ENCODE peak calls at places on chromosomes 12 and 14, in five cellular contexts. V is heart left ventricle, S is tibial nerve, W is hepatocyte, K is foreskin keratinocyte. R is an unnamed sample. For H3K4me1, the result is how much of the 10 kb centered on the place peaks cover.

GRCh38 chr14:86892167-86892956 is 1100.6 kb downstream of the GALC start:
- DNase-seq in V (no peak), S (no peak), W (no peak), K (no peak), R (no peak)

GRCh38 chr12:131049569-131050339 is 96.0 kb downstream of the ADGRD1 start:
- DNase-seq in V (no peak), S (no peak), W (no peak), K (no peak), R (no peak)

GRCh38 chr14:64114166-64114565 is 180.0 kb downstream of the ESR2 start:
- DNase-seq in V (no peak), S (no peak), W (peak), K (no peak), R (peak)

GRCh38 chr14:33120966-33121365 is 182.3 kb downstream of the NPAS3 start:
- DNase-seq in V (no peak), S (no peak), W (no peak), K (peak), R (no peak)

GRCh38 chr14:76050797-76051392 is 65.3 kb downstream of the IFT43 start:
- DNase-seq in V (no peak), S (peak), W (peak), K (peak), R (peak)

GRCh38 chr12:68331500-68331868 is 678 bp downstream of the MDM1 start:
- DNase-seq in V (no peak), S (no peak), W (peak), K (no peak), R (no peak)

GRCh38 chr12:47238665-47239064 is 158.9 kb upstream of the AMIGO2 start:
- DNase-seq in V (no peak), S (no peak), W (no peak), K (no peak), R (no peak)

GRCh38 chr14:50763386-50764007 is 67.5 kb downstream of the NIN start:
- DNase-seq in V (no peak), S (no peak), W (no peak), K (no peak), R (no peak)

GRCh38 chr12:26396402-26396801 is 201.0 kb downstream of the SSPN start:
- DNase-seq in V (no peak), S (no peak), W (no peak), K (no peak), R (no peak)

GRCh38 chr14:104388631-104389325 is 190.8 kb upstream of the C14orf180 start:
- DNase-seq in V (no peak), S (no peak), W (no peak), K (no peak), R (no peak)

DNA sequence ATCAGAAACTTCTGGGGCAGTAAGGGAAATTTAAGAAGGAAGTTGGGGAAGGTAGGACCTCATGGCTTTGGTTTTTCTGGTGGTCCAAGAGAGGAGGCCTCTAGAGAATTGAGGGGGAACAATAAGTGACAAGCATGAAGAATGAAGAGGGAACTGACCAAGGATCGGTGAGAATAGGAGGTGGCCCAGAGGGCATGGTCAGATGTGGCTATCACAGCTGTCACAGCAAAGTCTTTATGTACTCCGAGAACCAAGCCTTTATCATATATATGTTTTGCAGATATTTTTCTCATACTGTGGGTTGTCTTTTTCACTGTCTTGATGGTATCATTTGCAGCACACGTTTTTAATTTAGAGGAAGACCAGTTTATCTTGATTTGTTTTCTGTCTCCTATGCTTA is 64.3 kb downstream of the PPP2R5C start:
- DNase-seq in V (no peak), S (no peak), W (no peak), K (no peak), R (no peak)
- H3K27ac ChIP-seq in V (no peak), S (peak), W (no peak), K (no peak), R (no peak)

GRCh38 chr12:104351023-104351983 is 47.8 kb downstream of the EID3 start:
- DNase-seq in V (no peak), S (no peak), W (no peak), K (no peak), R (no peak)

GRCh38 chr12:104348994-104349494 is 45.5 kb downstream of the EID3 start:
- DNase-seq in V (no peak), S (no peak), W (no peak), K (no peak), R (no peak)

GRCh38 chr12:104350211-104350908 is 46.8 kb downstream of the EID3 start:
- DNase-seq in V (no peak), S (no peak), W (no peak), K (no peak), R (no peak)

GRCh38 chr12:104347374-104348075 is 44.0 kb downstream of the EID3 start:
- DNase-seq in V (no peak), S (no peak), W (no peak), K (peak), R (no peak)

GRCh38 chr12:104348283-104348993 is 44.9 kb downstream of the EID3 start:
- DNase-seq in V (no peak), S (no peak), W (no peak), K (no peak), R (no peak)
- H3K4me1 ChIP-seq in V (under half), S (under half), W (under half), K (under half), R (under half)

GRCh38 chr12:132103542-132104308 is 40.4 kb downstream of the DDX51 start:
- DNase-seq in V (no peak), S (no peak), W (no peak), K (no peak), R (no peak)
- TF ChIP-seq CTCF in V (no peak), S (no peak), W (no peak), K (no peak), R (no peak)

GRCh38 chr12:56087220-56087619 is 7.3 kb downstream of the ERBB3 start:
- DNase-seq in V (peak), S (peak), W (no peak), K (no peak), R (peak)
- H3K27ac ChIP-seq in V (peak), S (peak), W (no peak), K (no peak), R (peak)

DNA sequence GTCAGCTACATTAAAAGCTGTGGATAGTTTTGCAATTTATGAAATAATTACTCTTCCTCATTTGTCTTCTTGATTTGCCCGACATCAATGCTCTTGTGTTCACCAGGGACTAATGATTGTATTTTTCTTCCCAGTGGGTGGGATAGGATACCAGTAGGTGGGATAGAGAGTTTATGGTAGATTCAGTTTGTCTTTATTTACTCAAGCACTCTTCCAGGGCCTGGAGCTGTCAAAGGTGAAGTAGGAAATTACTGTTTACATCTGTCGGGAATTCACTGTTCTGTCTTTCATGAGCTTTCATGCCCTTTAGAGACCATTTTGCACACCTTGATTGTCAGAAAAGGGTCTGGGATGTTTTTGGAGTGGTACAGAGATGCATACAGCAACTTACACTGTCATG is 36.7 kb downstream of the ETV6 start:
- DNase-seq in V (no peak), S (no peak), W (no peak), K (no peak), R (no peak)
- H3K4me1 ChIP-seq in V (under half), S (under half), W (under half), K (under half), R (under half)

GRCh38 chr12:41795910-41796309 is 348.8 kb downstream of the GXYLT1 start:
- DNase-seq in V (no peak), S (no peak), W (no peak), K (no peak), R (no peak)
- TF ChIP-seq CTCF in V (no peak), S (no peak), W (no peak), K (no peak), R (no peak)

GRCh38 chr12:53170876-53171724 is 9.4 kb upstream of the ZNF740 start:
- DNase-seq in V (no peak), S (no peak), W (no peak), K (no peak), R (no peak)

GRCh38 chr12:53173085-53173715 is 7.3 kb upstream of the ZNF740 start:
- DNase-seq in V (no peak), S (no peak), W (no peak), K (no peak), R (no peak)

GRCh38 chr12:53172352-53172751 is 8.2 kb upstream of the ZNF740 start:
- DNase-seq in V (no peak), S (no peak), W (no peak), K (no peak), R (no peak)

GRCh38 chr12:53170245-53170644 is 10.3 kb upstream of the ZNF740 start:
- DNase-seq in V (no peak), S (no peak), W (no peak), K (no peak), R (peak)

DNA sequence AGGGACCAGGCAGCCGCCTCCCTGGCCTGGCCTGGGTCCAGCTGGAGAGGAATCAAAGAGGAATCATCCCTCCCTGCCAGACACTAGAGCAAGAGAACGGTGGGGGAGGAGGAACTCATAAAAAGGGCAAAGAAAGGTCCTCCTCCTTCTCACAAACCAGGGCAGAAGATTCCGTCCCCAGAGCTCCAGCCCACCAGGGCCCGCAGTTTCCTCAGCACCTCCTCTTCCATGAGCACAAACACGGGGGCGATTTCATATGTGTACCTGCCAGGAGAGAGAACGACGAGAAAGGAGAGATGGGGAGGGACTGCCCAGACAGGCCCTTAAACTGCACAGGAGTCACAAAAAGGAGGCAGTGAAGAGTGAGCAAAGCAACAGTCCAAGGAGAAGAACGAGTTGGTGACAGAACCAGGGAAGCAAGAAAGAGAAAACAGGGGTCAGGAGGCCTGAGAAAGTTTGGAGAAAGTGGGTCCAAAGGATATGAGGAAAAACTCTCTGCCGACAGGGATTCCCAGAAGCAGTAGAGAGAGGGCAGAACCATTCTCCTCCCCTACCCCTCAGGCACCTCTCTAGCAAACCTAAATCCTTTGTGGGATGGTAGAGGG is 8.7 kb upstream of the ZNF740 start:
- DNase-seq in V (no peak), S (no peak), W (no peak), K (no peak), R (peak)
- H3K27ac ChIP-seq in V (no peak), S (no peak), W (no peak), K (no peak), R (no peak)

DNA sequence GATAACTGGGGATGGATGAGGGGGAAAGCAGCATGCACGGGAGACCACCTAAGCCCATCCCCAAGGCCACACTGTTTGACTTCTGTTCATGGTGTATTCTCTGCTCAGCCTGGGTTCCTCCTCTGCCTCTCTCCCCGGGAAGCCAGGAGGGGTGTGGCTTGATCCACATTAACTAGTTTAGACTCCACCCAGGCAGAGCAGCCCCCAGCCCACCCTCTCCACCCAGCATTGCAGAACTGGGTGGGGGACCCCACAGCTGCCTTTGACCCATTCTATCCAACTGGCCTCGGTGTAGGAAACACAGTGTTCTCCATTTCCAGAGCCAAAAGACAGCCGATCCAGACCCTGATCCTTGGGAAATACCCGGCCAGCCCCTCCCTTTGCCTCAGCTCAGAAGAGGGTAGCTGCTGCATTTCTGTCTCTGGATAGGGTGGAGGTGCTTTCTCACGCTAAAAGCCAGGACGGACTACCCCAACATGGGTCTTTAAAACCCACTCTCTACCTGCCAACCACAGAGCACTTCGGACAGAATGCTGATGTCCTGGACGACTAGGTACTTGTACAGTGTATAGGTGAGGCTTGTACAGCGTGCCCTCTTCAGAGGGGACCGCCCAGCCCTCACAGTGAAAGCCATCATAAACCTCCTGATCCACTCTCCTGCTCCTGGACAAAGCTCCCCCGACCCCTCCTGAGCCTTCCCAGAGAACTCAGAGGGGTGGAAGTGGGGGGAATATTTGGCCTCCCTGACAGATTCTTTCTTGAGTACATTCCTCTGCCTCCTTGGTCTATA is 9.4 kb downstream of the SPRYD3 start:
- DNase-seq in V (no peak), S (peak), W (no peak), K (no peak), R (no peak)
- H3K4me1 ChIP-seq in V (half or more), S (half or more), W (under half), K (under half), R (under half)